ENCODE peak calls at places on chromosomes 5 and 9, in six cellular contexts. P, G, R, I, Y and J are unnamed samples.

GRCh38 chr5:43685271-43685950 is 82.4 kb downstream of the NNT start:
- DNase-seq in R (no peak), I (no peak), G (no peak), Y (no peak), P (no peak), J (no peak)

GRCh38 chr9:2093920-2094597 is 78.9 kb downstream of the SMARCA2 start:
- DNase-seq in Y (no peak), I (no peak), G (peak), P (no peak), R (peak), J (no peak)

GRCh38 chr9:134944351-134944802 is 26.7 kb upstream of the FCN1 start:
- DNase-seq in G (no peak), I (no peak), Y (no peak), R (no peak), P (no peak), J (no peak)

GRCh38 chr5:41793156-41793770 is 77.0 kb downstream of the OXCT1 start:
- DNase-seq in Y (no peak), R (no peak), G (peak), I (no peak), P (no peak), J (no peak)

GRCh38 chr9:113638916-113639315 is 175.4 kb downstream of the RGS3 start:
- DNase-seq in R (no peak), Y (no peak), I (no peak), P (no peak), G (no peak), J (no peak)

GRCh38 chr5:169702726-169703481 is 65.8 kb downstream of the DOCK2 start:
- DNase-seq in Y (no peak), G (no peak), R (no peak), I (no peak), P (no peak), J (no peak)

GRCh38 chr9:98222885-98223640 is 30.6 kb upstream of the CORO2A start:
- DNase-seq in R (no peak), G (peak), I (no peak), Y (no peak), P (no peak), J (no peak)

GRCh38 chr9:13140843-13141592 is 138.5 kb downstream of the MPDZ start:
- DNase-seq in P (no peak), Y (no peak), G (no peak), R (no peak), I (no peak), J (no peak)

GRCh38 chr5:81850932-81851331 is 100.0 kb upstream of the SSBP2 start:
- DNase-seq in R (no peak), I (no peak), G (no peak), P (no peak), Y (no peak), J (peak)